ENCODE peak calls at places on chromosomes 16 and 17, in nine cellular contexts. One of them, this sample, is unnamed.

GRCh38 chr17:60372790-60373483 is 19.0 kb downstream of the USP32 start:
- ATAC-seq in K562: peak; percentile 77
- ATAC-seq in upper lobe of left lung: no peak
- ATAC-seq in heart left ventricle: no peak
- ATAC-seq in HCT116: peak; percentile 76
- ATAC-seq in GM12878: peak; percentile 40
- ATAC-seq in body of pancreas: no peak
- ATAC-seq in right lobe of liver: peak; percentile 55
- ATAC-seq in gastrocnemius medialis: peak; percentile 96
- ATAC-seq in this sample: no peak

GRCh38 chr17:31313982-31314787 is at the start of gene EVI2B:
- ATAC-seq in K562: peak; percentile 71
- ATAC-seq in upper lobe of left lung: no peak
- ATAC-seq in heart left ventricle: no peak
- ATAC-seq in HCT116: no peak
- ATAC-seq in GM12878: peak; percentile 30
- ATAC-seq in body of pancreas: no peak
- ATAC-seq in right lobe of liver: peak; percentile 41
- ATAC-seq in gastrocnemius medialis: no peak
- ATAC-seq in this sample: no peak

GRCh38 chr17:72618018-72618509 is 474.4 kb downstream of the SLC39A11 start:
- ATAC-seq in K562: no peak
- ATAC-seq in upper lobe of left lung: peak; percentile 58
- ATAC-seq in heart left ventricle: no peak
- ATAC-seq in HCT116: peak; percentile 55
- ATAC-seq in GM12878: peak; percentile 48
- ATAC-seq in body of pancreas: peak; percentile 67
- ATAC-seq in right lobe of liver: no peak
- ATAC-seq in gastrocnemius medialis: no peak
- ATAC-seq in this sample: no peak

GRCh38 chr16:11101695-11102522 is 154.1 kb downstream of the SOCS1 start:
- ATAC-seq in K562: peak; percentile 28
- ATAC-seq in upper lobe of left lung: no peak
- ATAC-seq in heart left ventricle: no peak
- ATAC-seq in HCT116: no peak
- ATAC-seq in GM12878: no peak
- ATAC-seq in body of pancreas: peak; percentile 80
- ATAC-seq in right lobe of liver: peak; percentile 51
- ATAC-seq in gastrocnemius medialis: no peak
- ATAC-seq in this sample: no peak

GRCh38 chr17:17774009-17774881 is 62.5 kb downstream of the SREBF1 start:
- ATAC-seq in K562: no peak
- ATAC-seq in upper lobe of left lung: peak; percentile 32
- ATAC-seq in heart left ventricle: no peak
- ATAC-seq in HCT116: peak; percentile 60
- ATAC-seq in GM12878: no peak
- ATAC-seq in body of pancreas: peak; percentile 61
- ATAC-seq in right lobe of liver: peak; percentile 64
- ATAC-seq in gastrocnemius medialis: peak; percentile 75
- ATAC-seq in this sample: peak; percentile 82

GRCh38 chr17:71033336-71033735 is 864.0 kb downstream of the KCNJ2 start:
- ATAC-seq in K562: no peak
- ATAC-seq in upper lobe of left lung: no peak
- ATAC-seq in heart left ventricle: no peak
- ATAC-seq in HCT116: no peak
- ATAC-seq in GM12878: no peak
- ATAC-seq in body of pancreas: no peak
- ATAC-seq in right lobe of liver: no peak
- ATAC-seq in gastrocnemius medialis: no peak
- ATAC-seq in this sample: no peak

GRCh38 chr17:36124879-36125824 is 21.5 kb downstream of the CCL4 start:
- ATAC-seq in K562: no peak
- ATAC-seq in upper lobe of left lung: peak; percentile 6
- ATAC-seq in heart left ventricle: no peak
- ATAC-seq in HCT116: peak; percentile 54
- ATAC-seq in GM12878: no peak
- ATAC-seq in body of pancreas: no peak
- ATAC-seq in right lobe of liver: peak; percentile 39
- ATAC-seq in gastrocnemius medialis: no peak
- ATAC-seq in this sample: no peak

GRCh38 chr16:71259086-71259485 is 28.6 kb upstream of the HYDIN start:
- ATAC-seq in K562: no peak
- ATAC-seq in upper lobe of left lung: no peak
- ATAC-seq in heart left ventricle: no peak
- ATAC-seq in HCT116: no peak
- ATAC-seq in GM12878: no peak
- ATAC-seq in body of pancreas: no peak
- ATAC-seq in right lobe of liver: no peak
- ATAC-seq in gastrocnemius medialis: no peak
- ATAC-seq in this sample: no peak

GRCh38 chr17:17561408-17562144 is 29.9 kb downstream of the PEMT start:
- ATAC-seq in K562: no peak
- ATAC-seq in upper lobe of left lung: peak; percentile 88
- ATAC-seq in heart left ventricle: no peak
- ATAC-seq in HCT116: no peak
- ATAC-seq in GM12878: no peak
- ATAC-seq in body of pancreas: peak; percentile 69
- ATAC-seq in right lobe of liver: peak; percentile 77
- ATAC-seq in gastrocnemius medialis: peak; percentile 39
- ATAC-seq in this sample: peak; percentile 57

GRCh38 chr17:63399316-63399715 is 46.8 kb downstream of the CYB561 start:
- ATAC-seq in K562: no peak
- ATAC-seq in upper lobe of left lung: no peak
- ATAC-seq in heart left ventricle: peak; percentile 31
- ATAC-seq in HCT116: no peak
- ATAC-seq in GM12878: no peak
- ATAC-seq in body of pancreas: no peak
- ATAC-seq in right lobe of liver: peak; percentile 41
- ATAC-seq in gastrocnemius medialis: no peak
- ATAC-seq in this sample: peak; percentile 10

GRCh38 chr17:43905985-43906852 is 1.1 kb downstream of the MPP2 start:
- ATAC-seq in K562: peak; percentile 65
- ATAC-seq in upper lobe of left lung: peak; percentile 42
- ATAC-seq in heart left ventricle: peak; percentile 47
- ATAC-seq in HCT116: peak; percentile 26
- ATAC-seq in GM12878: peak; percentile 27
- ATAC-seq in body of pancreas: peak; percentile 55
- ATAC-seq in right lobe of liver: peak; percentile 25
- ATAC-seq in gastrocnemius medialis: peak; percentile 9
- ATAC-seq in this sample: peak; percentile 86

DNA sequence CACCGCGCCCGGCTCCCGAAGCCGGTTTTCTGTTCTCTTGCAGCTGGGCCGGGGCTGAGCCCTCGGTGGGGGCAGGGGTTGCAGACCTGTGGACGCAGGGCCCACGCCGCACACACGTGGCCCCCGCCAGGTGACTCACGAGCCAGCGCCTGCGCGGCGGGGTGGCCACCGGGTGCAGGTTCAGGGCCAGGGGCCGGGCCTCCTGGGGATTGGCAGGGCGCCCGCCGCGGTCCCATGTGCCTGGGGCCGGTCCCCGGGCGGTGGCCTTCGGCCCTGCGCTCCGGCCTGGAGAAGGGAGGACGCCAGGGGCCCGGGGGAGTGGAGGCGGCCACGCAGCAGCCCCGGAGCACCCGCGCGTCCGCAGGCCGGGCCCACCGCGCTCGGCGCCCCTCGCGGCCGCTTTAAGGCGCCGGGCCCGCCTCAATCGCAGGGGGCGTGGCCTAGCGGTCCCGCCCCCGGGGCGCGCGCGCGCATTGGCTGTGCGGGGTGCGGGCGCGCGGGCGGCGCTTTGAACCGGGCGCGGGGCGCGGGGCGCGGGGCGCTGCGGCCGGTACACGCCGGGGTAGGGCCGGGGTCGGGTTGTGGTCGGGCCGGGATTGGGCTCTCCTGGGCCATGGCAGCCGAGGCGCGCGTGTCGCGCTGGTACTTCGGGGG is at the start of gene SLC25A10:
- ATAC-seq in K562: peak; percentile 71
- ATAC-seq in upper lobe of left lung: peak; percentile 84
- ATAC-seq in heart left ventricle: peak; percentile 33
- ATAC-seq in HCT116: peak; percentile 68
- ATAC-seq in GM12878: peak; percentile 84
- ATAC-seq in body of pancreas: peak; percentile 85
- ATAC-seq in right lobe of liver: peak; percentile 73
- ATAC-seq in gastrocnemius medialis: peak; percentile 85
- ATAC-seq in this sample: peak; percentile 88
- H3K27ac ChIP-seq in K562: peak within 1 kb of the TSS; percentile 88
- H3K27ac ChIP-seq in upper lobe of left lung: peak within 1 kb of the TSS; percentile 77
- H3K27ac ChIP-seq in heart left ventricle: peak within 1 kb of the TSS; percentile 77
- H3K27ac ChIP-seq in HCT116: peak within 1 kb of the TSS; percentile 96
- H3K27ac ChIP-seq in GM12878: peak within 1 kb of the TSS; percentile 69
- H3K27ac ChIP-seq in body of pancreas: peak within 1 kb of the TSS; percentile 92
- H3K27ac ChIP-seq in right lobe of liver: peak within 1 kb of the TSS; percentile 29
- H3K27ac ChIP-seq in gastrocnemius medialis: peak within 1 kb of the TSS; percentile 76
- H3K27ac ChIP-seq in this sample: peak within 1 kb of the TSS; percentile 77

DNA sequence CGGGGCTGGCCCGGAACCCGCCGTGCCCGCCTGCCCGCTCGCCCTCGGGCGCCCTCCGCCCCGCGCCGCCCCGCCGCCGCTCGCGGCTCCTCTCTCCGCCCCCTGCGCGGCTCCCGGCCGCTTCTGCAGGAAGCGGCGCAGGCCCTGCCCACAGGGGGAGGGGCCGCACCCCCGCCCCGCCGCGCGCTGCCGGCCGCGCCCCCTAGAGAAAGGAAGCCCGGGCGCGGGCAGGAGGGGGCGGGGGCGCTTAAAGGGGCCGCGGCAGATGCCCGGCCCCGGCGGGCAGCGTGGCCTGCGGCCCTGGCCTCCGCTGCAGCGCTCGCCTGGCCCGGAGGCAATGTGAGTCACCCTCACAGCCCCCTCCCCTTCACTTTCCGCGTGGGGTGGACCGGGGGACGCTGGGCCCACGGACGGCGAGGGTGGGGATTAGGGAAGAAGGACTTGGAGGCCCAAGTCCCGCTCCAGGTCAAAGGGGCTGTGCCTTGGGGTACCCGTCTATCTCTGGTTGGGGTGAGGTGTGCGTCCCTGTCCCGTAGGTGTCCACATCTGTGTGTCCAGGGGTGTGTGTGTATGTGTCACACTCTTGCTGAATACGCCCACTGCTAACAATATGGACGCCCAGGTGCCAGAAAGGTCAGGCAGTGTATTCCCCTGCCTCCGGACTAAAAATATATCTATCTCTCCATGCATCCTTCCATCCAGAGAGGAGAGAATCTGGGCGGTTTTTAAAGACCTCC is at the start of gene GIT1:
- ATAC-seq in K562: peak; percentile 80
- ATAC-seq in upper lobe of left lung: peak; percentile 82
- ATAC-seq in heart left ventricle: peak; percentile 62
- ATAC-seq in HCT116: peak; percentile 55
- ATAC-seq in GM12878: peak; percentile 74
- ATAC-seq in body of pancreas: peak; percentile 90
- ATAC-seq in right lobe of liver: peak; percentile 79
- ATAC-seq in gastrocnemius medialis: peak; percentile 61
- ATAC-seq in this sample: peak; percentile 87
- TF ChIP-seq POLR2A in K562: no peak
- TF ChIP-seq POLR2A in upper lobe of left lung: peak; percentile 45
- TF ChIP-seq POLR2A in heart left ventricle: no peak
- TF ChIP-seq POLR2A in HCT116: peak; percentile 23
- TF ChIP-seq POLR2A in GM12878: peak; percentile 63
- TF ChIP-seq POLR2A in body of pancreas: no peak
- TF ChIP-seq POLR2A in right lobe of liver: peak; percentile 70
- TF ChIP-seq POLR2A in gastrocnemius medialis: peak; percentile 91
- TF ChIP-seq POLR2A in this sample: peak; percentile 60

DNA sequence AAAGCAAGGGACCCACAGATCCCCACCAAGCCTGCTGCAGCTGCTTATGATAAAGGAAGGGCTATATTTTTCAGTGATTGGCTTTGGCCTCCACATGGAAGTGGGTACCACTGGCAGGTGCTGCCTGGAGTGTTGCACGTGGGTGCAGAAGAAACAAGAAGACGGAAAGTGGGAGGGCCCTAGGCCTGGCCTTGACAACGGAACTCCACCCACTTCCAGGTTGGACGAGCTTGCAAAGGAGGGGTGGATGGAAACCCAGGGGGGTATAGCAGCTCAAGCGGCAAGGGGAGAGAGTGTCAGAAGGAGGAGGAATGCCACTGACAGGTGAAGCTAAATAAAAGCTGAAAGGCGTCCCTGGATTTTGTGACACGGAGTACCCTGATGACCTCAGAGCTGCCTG is 20.3 kb downstream of the TRIM25 start:
- ATAC-seq in K562: no peak
- ATAC-seq in upper lobe of left lung: no peak
- ATAC-seq in heart left ventricle: no peak
- ATAC-seq in HCT116: no peak
- ATAC-seq in GM12878: no peak
- ATAC-seq in body of pancreas: no peak
- ATAC-seq in right lobe of liver: no peak
- ATAC-seq in gastrocnemius medialis: no peak
- ATAC-seq in this sample: no peak
- H3K36me3 ChIP-seq in K562: peaks cover 88% of the 10 kb centered on the region
- H3K36me3 ChIP-seq in upper lobe of left lung: peaks cover 84% of the 10 kb centered on the region
- H3K36me3 ChIP-seq in heart left ventricle: peaks cover 80% of the 10 kb centered on the region
- H3K36me3 ChIP-seq in HCT116: peaks cover 80% of the 10 kb centered on the region
- H3K36me3 ChIP-seq in GM12878: peaks cover 66% of the 10 kb centered on the region
- H3K36me3 ChIP-seq in body of pancreas: peaks cover 14% of the 10 kb centered on the region
- H3K36me3 ChIP-seq in right lobe of liver: peaks cover 23% of the 10 kb centered on the region
- H3K36me3 ChIP-seq in gastrocnemius medialis: no peaks in the 10 kb centered on the region
- H3K36me3 ChIP-seq in this sample: peaks cover 99% of the 10 kb centered on the region

DNA sequence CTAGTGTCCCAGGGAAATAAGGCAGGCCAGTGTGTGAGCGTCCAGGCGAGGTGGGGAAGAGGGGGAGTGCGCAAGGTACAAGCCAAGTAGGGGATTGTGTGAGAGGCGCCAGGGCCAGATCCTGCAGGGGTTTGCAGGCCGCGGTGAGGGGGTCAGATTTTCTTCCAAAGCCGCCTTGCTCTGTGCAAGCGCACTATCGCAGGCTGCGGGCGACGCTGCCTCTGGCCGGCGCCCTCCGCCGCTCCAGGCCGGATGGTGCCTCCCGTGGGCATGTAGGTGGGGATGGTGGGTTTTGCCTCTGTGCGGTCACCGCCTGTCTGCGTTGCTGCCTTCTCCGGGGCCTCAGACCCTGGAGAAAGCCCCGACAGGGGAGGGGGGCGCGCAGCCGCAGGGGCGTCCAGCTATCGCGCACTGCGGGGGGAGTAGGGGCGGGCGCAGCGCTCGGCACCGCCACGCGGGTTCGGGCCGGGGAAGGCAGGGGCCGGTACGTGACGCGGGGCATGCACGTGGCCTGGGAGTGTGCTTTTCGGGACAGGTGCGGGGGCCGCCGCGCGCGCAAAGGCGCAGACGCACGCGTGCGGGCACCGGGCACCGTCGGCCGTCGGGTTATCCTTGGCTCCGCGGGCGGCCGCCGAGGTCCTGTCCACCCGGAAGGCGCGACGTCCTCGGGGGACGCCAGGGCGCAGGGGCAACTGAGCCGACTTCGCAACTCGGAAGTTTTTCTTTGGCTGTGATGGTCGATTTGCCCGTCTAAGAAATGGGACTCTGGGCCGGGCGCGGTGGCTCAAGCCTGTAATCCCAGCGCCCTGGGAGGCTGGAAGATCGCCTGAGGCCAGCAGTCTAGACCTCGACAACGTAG is 1.1 kb upstream of the HAPSTR1 start:
- ATAC-seq in K562: peak; percentile 9
- ATAC-seq in upper lobe of left lung: no peak
- ATAC-seq in heart left ventricle: no peak
- ATAC-seq in HCT116: no peak
- ATAC-seq in GM12878: peak; percentile 4
- ATAC-seq in body of pancreas: no peak
- ATAC-seq in right lobe of liver: peak; percentile 1
- ATAC-seq in gastrocnemius medialis: peak; percentile 8
- ATAC-seq in this sample: no peak
- H3K27ac ChIP-seq in K562: peak overlapping the region; percentile 97
- H3K27ac ChIP-seq in upper lobe of left lung: peak overlapping the region; percentile 90
- H3K27ac ChIP-seq in heart left ventricle: peak overlapping the region; percentile 92
- H3K27ac ChIP-seq in HCT116: peak overlapping the region; percentile 88
- H3K27ac ChIP-seq in GM12878: peak overlapping the region; percentile 84
- H3K27ac ChIP-seq in body of pancreas: peak overlapping the region; percentile 62
- H3K27ac ChIP-seq in right lobe of liver: peak overlapping the region; percentile 55
- H3K27ac ChIP-seq in gastrocnemius medialis: peak overlapping the region; percentile 91
- H3K27ac ChIP-seq in this sample: peak overlapping the region; percentile 90